ENCODE peak calls at places on chromosomes 3 and 15, in seven cellular contexts. V is adipocyte, Q is colonic mucosa, N is neuronal stem cell, Z is heart left ventricle, W is GM23338, J is left ventricle myocardium inferior. G is an unnamed sample.
A peak's percentile ranks its signal among the peaks of the same experiment; 100 is the strongest.

GRCh38 chr15:30997270-30997669 is 5.8 kb upstream of the MTMR10 start:
- DNase-seq in V (no peak), Q (no peak), N (no peak), Z (no peak), W (no peak), J (no peak), G (no peak)

GRCh38 chr3:37909067-37909911 is 47.6 kb downstream of the CTDSPL start:
- DNase-seq in V (no peak), Q (no peak), N (no peak), Z (no peak), W (no peak), J (no peak), G (no peak)

GRCh38 chr15:88018865-88019626 is 237.5 kb downstream of the NTRK3 start:
- DNase-seq in V (no peak), Q (no peak), N (no peak), Z (no peak), W (no peak), J (no peak), G (no peak)

GRCh38 chr15:48352474-48353072 is 21.3 kb downstream of the DUT start:
- DNase-seq in V (peak; percentile 87), Q (peak; percentile 56), N (peak; percentile 59), Z (peak; percentile 39), W (peak; percentile 85), J (no peak), G (no peak)

GRCh38 chr3:134357914-134358811 is 16.1 kb downstream of the AMOTL2 start:
- DNase-seq in V (peak; percentile 96), Q (no peak), N (peak; percentile 51), Z (no peak), W (no peak), J (no peak), G (peak; percentile 61)

GRCh38 chr15:25268166-25268565 is 170.7 kb downstream of the UBE3A start:
- DNase-seq in V (no peak), Q (no peak), N (no peak), Z (no peak), W (peak; percentile 66), J (no peak), G (no peak)

GRCh38 chr15:57866149-57866736 is 159.7 kb downstream of the POLR2M start:
- DNase-seq in V (peak; percentile 68), Q (peak; percentile 77), N (peak; percentile 33), Z (peak; percentile 60), W (peak; percentile 87), J (peak; percentile 68), G (peak; percentile 44)

GRCh38 chr15:69657626-69658025 is 205.0 kb downstream of the RPLP1 start:
- DNase-seq in V (no peak), Q (no peak), N (no peak), Z (no peak), W (no peak), J (no peak), G (no peak)

GRCh38 chr15:88652456-88653199 is 13.8 kb downstream of the ISG20 start:
- DNase-seq in V (no peak), Q (no peak), N (no peak), Z (no peak), W (no peak), J (no peak), G (no peak)

GRCh38 chr15:85021409-85021808 is 39.8 kb downstream of the PDE8A start:
- DNase-seq in V (no peak), Q (no peak), N (no peak), Z (no peak), W (no peak), J (no peak), G (no peak)
- H3K36me3 ChIP-seq in V (no peaks in the 10 kb centered on the region), Q (no peaks in the 10 kb centered on the region), N (no peaks in the 10 kb centered on the region), Z (no peaks in the 10 kb centered on the region), W (no peaks in the 10 kb centered on the region), J (no peaks in the 10 kb centered on the region), G (no peaks in the 10 kb centered on the region)

GRCh38 chr3:64163019-64163754 is 62.1 kb downstream of the PRICKLE2 start:
- DNase-seq in V (peak; percentile 11), Q (no peak), N (no peak), Z (no peak), W (peak; percentile 35), J (no peak), G (no peak)

GRCh38 chr3:64157150-64158035 is 67.9 kb downstream of the PRICKLE2 start:
- DNase-seq in V (no peak), Q (peak; percentile 59), N (no peak), Z (no peak), W (no peak), J (no peak), G (no peak)

GRCh38 chr3:64160000-64160690 is 65.1 kb downstream of the PRICKLE2 start:
- DNase-seq in V (no peak), Q (peak; percentile 48), N (no peak), Z (no peak), W (no peak), J (no peak), G (no peak)

GRCh38 chr3:64161481-64161952 is 63.7 kb downstream of the PRICKLE2 start:
- DNase-seq in V (peak; percentile 74), Q (no peak), N (no peak), Z (no peak), W (peak; percentile 30), J (no peak), G (no peak)

GRCh38 chr3:64158334-64158733 is 66.9 kb downstream of the PRICKLE2 start:
- DNase-seq in V (peak; percentile 22), Q (peak; percentile 53), N (no peak), Z (no peak), W (no peak), J (no peak), G (no peak)
- H3K36me3 ChIP-seq in V (peaks cover 88% of the 10 kb centered on the region), Q (no peaks in the 10 kb centered on the region), N (no peaks in the 10 kb centered on the region), Z (peaks cover 65% of the 10 kb centered on the region), W (no peaks in the 10 kb centered on the region), J (peaks cover 40% of the 10 kb centered on the region), G (no peaks in the 10 kb centered on the region)

GRCh38 chr15:89835190-89835564 is 20.5 kb upstream of the ANPEP start:
- DNase-seq in V (no peak), Q (no peak), N (no peak), Z (no peak), W (no peak), J (no peak), G (no peak)

GRCh38 chr15:89837134-89837829 is 22.6 kb upstream of the ANPEP start:
- DNase-seq in V (peak; percentile 50), Q (no peak), N (no peak), Z (no peak), W (no peak), J (no peak), G (no peak)

GRCh38 chr15:89837830-89838178 is 23.2 kb upstream of the ANPEP start:
- DNase-seq in V (no peak), Q (no peak), N (no peak), Z (no peak), W (no peak), J (no peak), G (no peak)

GRCh38 chr15:89833966-89834365 is 19.3 kb upstream of the ANPEP start:
- DNase-seq in V (no peak), Q (no peak), N (no peak), Z (no peak), W (no peak), J (no peak), G (no peak)

DNA sequence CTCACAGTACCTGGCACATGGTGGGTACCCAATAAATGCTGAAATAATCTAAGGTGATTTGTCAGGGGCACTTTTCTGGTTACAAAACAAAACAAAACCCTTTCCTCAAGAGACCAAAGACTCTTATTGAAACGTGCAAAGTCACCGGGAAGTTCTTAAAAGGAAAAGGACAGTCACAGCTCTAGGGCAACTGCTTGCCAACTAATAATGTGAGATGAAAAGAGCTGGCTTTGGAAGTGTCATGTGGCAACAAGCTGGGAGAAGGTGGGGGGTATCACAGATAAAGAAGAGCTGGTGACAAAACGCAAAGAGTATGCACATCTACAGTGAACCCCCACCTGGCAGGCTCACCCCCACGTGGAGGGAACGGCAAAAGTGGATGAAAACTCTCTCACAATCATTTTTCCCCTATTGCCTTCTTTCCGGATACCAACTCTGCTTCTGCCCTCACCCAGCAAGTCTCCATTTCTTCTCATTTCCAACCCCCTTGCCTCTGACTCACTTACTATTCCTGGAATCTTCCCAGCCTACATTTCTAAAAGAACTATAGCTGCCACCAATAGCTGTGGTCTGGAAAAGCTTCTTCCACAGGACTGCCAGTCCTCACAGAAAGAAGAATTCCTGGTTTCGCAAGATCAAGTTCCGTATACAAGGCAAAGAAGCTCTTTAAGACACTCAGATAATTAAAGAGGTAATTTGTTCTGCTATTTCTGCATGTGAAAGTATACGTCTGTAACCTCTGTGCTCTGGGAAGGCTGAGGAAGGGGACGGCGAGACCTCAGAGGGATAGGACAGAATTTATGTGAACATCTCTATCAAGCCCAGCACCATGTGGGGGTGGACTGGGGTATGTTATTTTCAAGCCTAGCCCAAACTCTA is 21.8 kb upstream of the ANPEP start:
- DNase-seq in V (peak; percentile 97), Q (no peak), N (no peak), Z (no peak), W (no peak), J (no peak), G (no peak)
- H3K36me3 ChIP-seq in V (peaks cover 36% of the 10 kb centered on the region), Q (peaks cover 15% of the 10 kb centered on the region), N (peaks cover 86% of the 10 kb centered on the region), Z (peaks cover 67% of the 10 kb centered on the region), W (peaks cover 7% of the 10 kb centered on the region), J (peaks cover 55% of the 10 kb centered on the region), G (no peaks in the 10 kb centered on the region)

DNA sequence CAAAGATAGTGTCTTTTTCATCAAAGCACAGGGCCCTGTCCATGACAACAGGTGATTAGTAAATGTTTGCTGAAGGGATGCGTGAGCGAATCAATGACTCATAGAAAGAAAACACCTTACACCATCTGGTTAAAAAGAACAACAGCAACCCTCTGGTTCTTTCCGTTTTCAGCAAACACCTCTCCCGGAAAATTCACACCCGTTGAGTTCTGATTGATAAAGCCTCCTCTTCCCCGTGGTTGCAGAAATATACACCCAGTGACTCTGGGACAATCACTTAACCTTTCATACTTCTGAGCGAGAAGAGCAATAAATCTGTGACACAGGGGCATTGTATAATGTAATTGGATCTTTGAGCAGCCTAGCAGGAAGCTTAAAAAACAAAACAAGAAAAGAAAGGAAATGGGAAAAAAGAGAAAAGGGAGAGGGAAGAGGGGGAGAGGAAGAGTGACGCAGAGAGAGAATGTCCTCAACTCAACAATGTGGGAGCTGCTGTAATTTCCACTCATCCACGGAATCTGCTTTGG is 37.6 kb downstream of the ADAMTS9 start:
- DNase-seq in V (no peak), Q (no peak), N (no peak), Z (no peak), W (no peak), J (no peak), G (no peak)
- H3K36me3 ChIP-seq in V (peaks cover 61% of the 10 kb centered on the region), Q (no peaks in the 10 kb centered on the region), N (peaks cover 19% of the 10 kb centered on the region), Z (peaks cover 76% of the 10 kb centered on the region), W (no peaks in the 10 kb centered on the region), J (peaks cover 76% of the 10 kb centered on the region), G (peaks cover 27% of the 10 kb centered on the region)

GRCh38 chr3:48404440-48405342 is 25.2 kb downstream of the PLXNB1 start:
- DNase-seq in V (no peak), Q (no peak), N (no peak), Z (peak; percentile 21), W (no peak), J (no peak), G (peak; percentile 9)
- H3K36me3 ChIP-seq in V (peaks cover 37% of the 10 kb centered on the region), Q (no peaks in the 10 kb centered on the region), N (peaks cover 81% of the 10 kb centered on the region), Z (peaks cover 51% of the 10 kb centered on the region), W (peaks cover 13% of the 10 kb centered on the region), J (peaks cover 59% of the 10 kb centered on the region), G (no peaks in the 10 kb centered on the region)

G was measured in psoas muscle.